ENCODE peak calls at places on chromosomes 16 and 17, in nine cellular contexts. O is AG04449; H is NCI-H2029 treated with DMSO at 0.1 percent for 48 hours; Y is upper lobe of right lung; E is HEK293T; P is OCI-M1; W is stimulated activated CD4-positive, alpha-beta T cell treated with anti-CD3 and anti-CD28 coated beads, Interleukin-1b, Interleukin-23, amount 100 ng/mL, for 24 hours; X is activated naive CD4-positive, alpha-beta T cell; Q is neural crest cell. M is an unnamed sample.

GRCh38 chr17:57638284-57638683 is 106.8 kb downstream of the CCDC182 start:
- DNase-seq in E (no peak), H (no peak), P (no peak), W (no peak), Y (no peak), Q (no peak), X (no peak), O (no peak), M (no peak)

GRCh38 chr16:80164881-80165280 is 375.9 kb upstream of the DYNLRB2 start:
- DNase-seq in W (no peak), Y (no peak), X (no peak), H (no peak), E (no peak), O (no peak), Q (no peak), P (no peak), M (no peak)

GRCh38 chr16:79601092-79601977 is 798 bp upstream of the MAF start:
- DNase-seq in E (no peak), O (no peak), H (no peak), X (no peak), Q (peak), W (no peak), P (no peak), Y (peak), M (peak)

GRCh38 chr17:67520916-67521772 is 144.1 kb downstream of the PITPNC1 start:
- DNase-seq in W (no peak), Q (no peak), Y (no peak), X (no peak), O (no peak), H (peak), E (no peak), P (no peak), M (no peak)

GRCh38 chr17:45867171-45867570 is 22.5 kb downstream of the SPPL2C start:
- DNase-seq in Y (no peak), H (no peak), Q (no peak), W (no peak), P (no peak), E (no peak), X (no peak), O (no peak), M (no peak)

GRCh38 chr17:72619976-72620650 is 472.4 kb downstream of the SLC39A11 start:
- DNase-seq in W (no peak), X (no peak), E (no peak), P (no peak), Q (no peak), H (no peak), O (no peak), Y (no peak), M (no peak)

GRCh38 chr17:28747046-28747691 is 3.4 kb downstream of the TRAF4 start:
- DNase-seq in H (peak), O (no peak), P (no peak), X (no peak), Q (no peak), E (no peak), Y (peak), W (no peak), M (no peak)

GRCh38 chr16:27242868-27243590 is 25.5 kb downstream of the NSMCE1 start:
- DNase-seq in Q (no peak), X (peak), Y (peak), E (no peak), O (peak), H (no peak), P (no peak), W (no peak), M (peak)

GRCh38 chr17:21505819-21506815 is 130.0 kb downstream of the KCNJ12 start:
- DNase-seq in E (no peak), Y (no peak), H (no peak), Q (no peak), P (no peak), X (no peak), W (no peak), O (no peak), M (no peak)

GRCh38 chr17:15181333-15181732 is 83.8 kb downstream of the PMP22 start:
- DNase-seq in P (no peak), H (no peak), E (no peak), O (no peak), W (no peak), Y (no peak), X (no peak), Q (no peak), M (no peak)

GRCh38 chr16:48592839-48593429 is 17.0 kb downstream of the N4BP1 start:
- DNase-seq in E (no peak), Q (no peak), O (no peak), X (no peak), Y (no peak), W (no peak), P (peak), H (no peak), M (no peak)